ENCODE peak calls at places on chromosome 7, in six cellular contexts. One of them, this sample, is unnamed.
A peak's percentile ranks its signal among the peaks of the same experiment; 100 is the strongest.

GRCh38 chr7:2959828-2960599 is 83.7 kb downstream of the CARD11 start:
- DNase-seq in endothelial cell of umbilical vein: no peak
- DNase-seq in lower leg skin: no peak
- DNase-seq in effector CD4-positive, alpha-beta T cell: no peak
- DNase-seq in naive thymus-derived CD8-positive, alpha-beta T cell: no peak
- DNase-seq in HuH-7.5: no peak
- DNase-seq in this sample: no peak

GRCh38 chr7:98864726-98865420 is 4.9 kb downstream of the TMEM130 start:
- DNase-seq in endothelial cell of umbilical vein: no peak
- DNase-seq in lower leg skin: no peak
- DNase-seq in effector CD4-positive, alpha-beta T cell: no peak
- DNase-seq in naive thymus-derived CD8-positive, alpha-beta T cell: no peak
- DNase-seq in HuH-7.5: no peak
- DNase-seq in this sample: no peak

GRCh38 chr7:1344981-1345701 is 112.5 kb downstream of the UNCX start:
- DNase-seq in endothelial cell of umbilical vein: no peak
- DNase-seq in lower leg skin: no peak
- DNase-seq in effector CD4-positive, alpha-beta T cell: no peak
- DNase-seq in naive thymus-derived CD8-positive, alpha-beta T cell: no peak
- DNase-seq in HuH-7.5: no peak
- DNase-seq in this sample: no peak

GRCh38 chr7:104980440-104980839 is 33.6 kb upstream of the KMT2E start:
- DNase-seq in endothelial cell of umbilical vein: no peak
- DNase-seq in lower leg skin: no peak
- DNase-seq in effector CD4-positive, alpha-beta T cell: no peak
- DNase-seq in naive thymus-derived CD8-positive, alpha-beta T cell: no peak
- DNase-seq in HuH-7.5: no peak
- DNase-seq in this sample: no peak

GRCh38 chr7:130954918-130955559 is 221.0 kb upstream of the KLF14 start:
- DNase-seq in endothelial cell of umbilical vein: no peak
- DNase-seq in lower leg skin: no peak
- DNase-seq in effector CD4-positive, alpha-beta T cell: no peak
- DNase-seq in naive thymus-derived CD8-positive, alpha-beta T cell: no peak
- DNase-seq in HuH-7.5: no peak
- DNase-seq in this sample: no peak

GRCh38 chr7:97770845-97771244 is 39.0 kb downstream of the TAC1 start:
- DNase-seq in endothelial cell of umbilical vein: no peak
- DNase-seq in lower leg skin: no peak
- DNase-seq in effector CD4-positive, alpha-beta T cell: no peak
- DNase-seq in naive thymus-derived CD8-positive, alpha-beta T cell: no peak
- DNase-seq in HuH-7.5: no peak
- DNase-seq in this sample: no peak

GRCh38 chr7:18771834-18772566 is 276.5 kb downstream of the HDAC9 start:
- DNase-seq in endothelial cell of umbilical vein: no peak
- DNase-seq in lower leg skin: peak; percentile 30
- DNase-seq in effector CD4-positive, alpha-beta T cell: no peak
- DNase-seq in naive thymus-derived CD8-positive, alpha-beta T cell: no peak
- DNase-seq in HuH-7.5: no peak
- DNase-seq in this sample: no peak

GRCh38 chr7:114956702-114957101 is 34.8 kb downstream of the MDFIC start:
- DNase-seq in endothelial cell of umbilical vein: no peak
- DNase-seq in lower leg skin: no peak
- DNase-seq in effector CD4-positive, alpha-beta T cell: no peak
- DNase-seq in naive thymus-derived CD8-positive, alpha-beta T cell: no peak
- DNase-seq in HuH-7.5: no peak
- DNase-seq in this sample: no peak

GRCh38 chr7:132450706-132451105 is 125.6 kb downstream of the PLXNA4 start:
- DNase-seq in endothelial cell of umbilical vein: no peak
- DNase-seq in lower leg skin: no peak
- DNase-seq in effector CD4-positive, alpha-beta T cell: no peak
- DNase-seq in naive thymus-derived CD8-positive, alpha-beta T cell: no peak
- DNase-seq in HuH-7.5: no peak
- DNase-seq in this sample: no peak

GRCh38 chr7:105388373-105389089 is at the start of gene SRPK2:
- DNase-seq in endothelial cell of umbilical vein: peak; percentile 69
- DNase-seq in lower leg skin: peak; percentile 47
- DNase-seq in effector CD4-positive, alpha-beta T cell: peak; percentile 62
- DNase-seq in naive thymus-derived CD8-positive, alpha-beta T cell: peak; percentile 69
- DNase-seq in HuH-7.5: peak; percentile 91
- DNase-seq in this sample: peak; percentile 38

GRCh38 chr7:36781011-36781738 is 56.9 kb upstream of the AOAH start:
- DNase-seq in endothelial cell of umbilical vein: no peak
- DNase-seq in lower leg skin: no peak
- DNase-seq in effector CD4-positive, alpha-beta T cell: peak; percentile 14
- DNase-seq in naive thymus-derived CD8-positive, alpha-beta T cell: peak; percentile 62
- DNase-seq in HuH-7.5: no peak
- DNase-seq in this sample: no peak

GRCh38 chr7:37921340-37921805 is 933 bp downstream of the EPDR1 start:
- DNase-seq in endothelial cell of umbilical vein: no peak
- DNase-seq in lower leg skin: no peak
- DNase-seq in effector CD4-positive, alpha-beta T cell: no peak
- DNase-seq in naive thymus-derived CD8-positive, alpha-beta T cell: no peak
- DNase-seq in HuH-7.5: no peak
- DNase-seq in this sample: no peak

GRCh38 chr7:137965942-137966624 is 35.8 kb downstream of the CREB3L2 start:
- DNase-seq in endothelial cell of umbilical vein: peak; percentile 31
- DNase-seq in lower leg skin: no peak
- DNase-seq in effector CD4-positive, alpha-beta T cell: no peak
- DNase-seq in naive thymus-derived CD8-positive, alpha-beta T cell: no peak
- DNase-seq in HuH-7.5: no peak
- DNase-seq in this sample: no peak

GRCh38 chr7:128266891-128267839 is 26.1 kb downstream of the LEP start:
- DNase-seq in endothelial cell of umbilical vein: no peak
- DNase-seq in lower leg skin: peak; percentile 71
- DNase-seq in effector CD4-positive, alpha-beta T cell: no peak
- DNase-seq in naive thymus-derived CD8-positive, alpha-beta T cell: no peak
- DNase-seq in HuH-7.5: peak; percentile 53
- DNase-seq in this sample: peak; percentile 22

GRCh38 chr7:83457022-83457892 is 191.7 kb downstream of the SEMA3E start:
- DNase-seq in endothelial cell of umbilical vein: no peak
- DNase-seq in lower leg skin: no peak
- DNase-seq in effector CD4-positive, alpha-beta T cell: no peak
- DNase-seq in naive thymus-derived CD8-positive, alpha-beta T cell: no peak
- DNase-seq in HuH-7.5: no peak
- DNase-seq in this sample: no peak